ENCODE peak calls at places on chromosome 2, in ten cellular contexts. B is stimulated activated CD4-positive, alpha-beta T cell treated with anti-CD3 and anti-CD28 coated beads, Interleukin-15, amount 100 ng/mL, for 1 hour; G is ELR; D is AG04449; U is CD8-positive, alpha-beta memory T cell; I is B cell; N is activated naive CD4-positive, alpha-beta T cell treated with anti-CD3 and anti-CD28 coated beads, Interleukin-2, amount 10 ng/mL, durations not matched to agents 7 days and 5 days; R is T-cell; J is neural crest cell; L is activated CD4-positive, alpha-beta T cell treated with anti-CD3 and anti-CD28 coated beads, Interleukin-2, amount 50 U/mL, for 24 hours. Q is an unnamed sample.

GRCh38 chr2:222722327-222722946 is 51.0 kb downstream of the MOGAT1 start:
- DNase-seq in I (no peak), R (no peak), U (no peak), J (no peak), D (peak; percentile 57), B (no peak), N (no peak), G (no peak), L (no peak), Q (no peak)

GRCh38 chr2:54503828-54504227 is 47.7 kb downstream of the SPTBN1 start:
- DNase-seq in I (no peak), G (peak; percentile 18), D (no peak), L (no peak), B (no peak), U (no peak), R (no peak), J (no peak), N (no peak), Q (no peak)

GRCh38 chr2:233085037-233085838 is 25.1 kb downstream of the INPP5D start:
- DNase-seq in I (no peak), R (no peak), D (no peak), N (no peak), L (no peak), J (no peak), B (no peak), G (no peak), U (peak; percentile 48), Q (no peak)

GRCh38 chr2:75432761-75433361 is 127.9 kb downstream of the EVA1A start:
- DNase-seq in B (no peak), G (no peak), U (no peak), I (peak; percentile 20), J (no peak), R (no peak), D (no peak), N (no peak), L (no peak), Q (no peak)

GRCh38 chr2:60555066-60555793 is 1.8 kb upstream of the BCL11A start:
- DNase-seq in J (peak; percentile 45), N (peak; percentile 76), L (no peak), D (no peak), R (peak; percentile 50), B (no peak), I (peak; percentile 84), U (peak; percentile 72), G (peak; percentile 78), Q (peak; percentile 27)

GRCh38 chr2:226794751-226795171 is 4.9 kb downstream of the IRS1 start:
- DNase-seq in L (no peak), D (no peak), B (no peak), J (no peak), N (no peak), R (no peak), U (no peak), I (no peak), G (peak; percentile 82), Q (no peak)

GRCh38 chr2:128736689-128737545 is 418.2 kb upstream of the HS6ST1 start:
- DNase-seq in D (no peak), G (peak; percentile 30), U (no peak), N (peak; percentile 70), R (peak; percentile 33), B (no peak), J (peak; percentile 85), I (peak; percentile 81), L (peak; percentile 13), Q (peak; percentile 23)

GRCh38 chr2:41414486-41415230 is 633.2 kb upstream of the PKDCC start:
- DNase-seq in D (no peak), L (no peak), R (no peak), I (peak; percentile 1), B (no peak), J (peak; percentile 5), G (peak; percentile 59), N (no peak), U (no peak), Q (no peak)

GRCh38 chr2:119536209-119536608 is 8.0 kb upstream of the CFAP221 start:
- DNase-seq in G (no peak), L (no peak), B (no peak), J (no peak), N (no peak), I (no peak), R (no peak), D (no peak), U (no peak), Q (no peak)

GRCh38 chr2:95234806-95235205 is 27.5 kb downstream of the ZNF892 start:
- DNase-seq in U (no peak), G (no peak), R (no peak), D (no peak), B (no peak), I (no peak), L (no peak), N (no peak), J (no peak), Q (no peak)

GRCh38 chr2:26772064-26773001 is 8.2 kb downstream of the SLC35F6 start:
- DNase-seq in L (no peak), N (peak; percentile 74), D (no peak), J (no peak), B (no peak), I (no peak), G (peak; percentile 54), U (peak; percentile 65), R (peak; percentile 55), Q (peak; percentile 15)

GRCh38 chr2:106812377-106812776 is 73.6 kb downstream of the ST6GAL2 start:
- DNase-seq in N (no peak), I (no peak), J (no peak), L (no peak), U (no peak), G (no peak), R (no peak), B (no peak), D (no peak), Q (no peak)

Q was measured in T-helper 9 cell.